ENCODE peak calls at places on chromosome 1, in six cellular contexts. One of them, this sample, is unnamed.

GRCh38 chr1:182370532-182370931 is 21.1 kb downstream of the GLUL start:
- DNase-seq in right lobe of liver: no peak
- DNase-seq in endodermal cell: no peak
- DNase-seq in Panc1: no peak
- DNase-seq in IMR-90: no peak
- DNase-seq in ovary: no peak
- DNase-seq in this sample: no peak

GRCh38 chr1:200211157-200211556 is 183.6 kb downstream of the NR5A2 start:
- DNase-seq in right lobe of liver: no peak
- DNase-seq in endodermal cell: no peak
- DNase-seq in Panc1: peak; percentile 17
- DNase-seq in IMR-90: peak; percentile 95
- DNase-seq in ovary: no peak
- DNase-seq in this sample: no peak

GRCh38 chr1:165456114-165456513 is 11.2 kb upstream of the RXRG start:
- DNase-seq in right lobe of liver: no peak
- DNase-seq in endodermal cell: no peak
- DNase-seq in Panc1: no peak
- DNase-seq in IMR-90: no peak
- DNase-seq in ovary: no peak
- DNase-seq in this sample: no peak

GRCh38 chr1:1986451-1987141 is 17.0 kb downstream of the CFAP74 start:
- DNase-seq in right lobe of liver: no peak
- DNase-seq in endodermal cell: peak; percentile 64
- DNase-seq in Panc1: no peak
- DNase-seq in IMR-90: no peak
- DNase-seq in ovary: no peak
- DNase-seq in this sample: no peak

GRCh38 chr1:154666051-154666793 is 58.2 kb upstream of the ADAR start:
- DNase-seq in right lobe of liver: no peak
- DNase-seq in endodermal cell: no peak
- DNase-seq in Panc1: no peak
- DNase-seq in IMR-90: no peak
- DNase-seq in ovary: no peak
- DNase-seq in this sample: no peak

GRCh38 chr1:99745684-99746083 is 20.8 kb downstream of the FRRS1 start:
- DNase-seq in right lobe of liver: no peak
- DNase-seq in endodermal cell: no peak
- DNase-seq in Panc1: no peak
- DNase-seq in IMR-90: no peak
- DNase-seq in ovary: no peak
- DNase-seq in this sample: no peak

GRCh38 chr1:102550729-102551384 is 554.1 kb upstream of the OLFM3 start:
- DNase-seq in right lobe of liver: peak; percentile 21
- DNase-seq in endodermal cell: peak; percentile 91
- DNase-seq in Panc1: no peak
- DNase-seq in IMR-90: peak; percentile 9
- DNase-seq in ovary: peak; percentile 7
- DNase-seq in this sample: no peak

GRCh38 chr1:4585216-4585615 is 69.2 kb upstream of the AJAP1 start:
- DNase-seq in right lobe of liver: no peak
- DNase-seq in endodermal cell: peak; percentile 91
- DNase-seq in Panc1: no peak
- DNase-seq in IMR-90: no peak
- DNase-seq in ovary: no peak
- DNase-seq in this sample: no peak

GRCh38 chr1:11648732-11649158 is 5.5 kb downstream of the FBXO2 start:
- DNase-seq in right lobe of liver: peak; percentile 76
- DNase-seq in endodermal cell: peak; percentile 89
- DNase-seq in Panc1: no peak
- DNase-seq in IMR-90: no peak
- DNase-seq in ovary: no peak
- DNase-seq in this sample: no peak

GRCh38 chr1:108646661-108647269 is 14.1 kb downstream of the HENMT1 start:
- DNase-seq in right lobe of liver: peak; percentile 82
- DNase-seq in endodermal cell: peak; percentile 53
- DNase-seq in Panc1: no peak
- DNase-seq in IMR-90: peak; percentile 77
- DNase-seq in ovary: no peak
- DNase-seq in this sample: peak; percentile 89

GRCh38 chr1:226419284-226419683 is 11.4 kb upstream of the PARP1 start:
- DNase-seq in right lobe of liver: no peak
- DNase-seq in endodermal cell: peak; percentile 10
- DNase-seq in Panc1: no peak
- DNase-seq in IMR-90: no peak
- DNase-seq in ovary: no peak
- DNase-seq in this sample: no peak

GRCh38 chr1:8661185-8662110 is 156.0 kb downstream of the RERE start:
- DNase-seq in right lobe of liver: no peak
- DNase-seq in endodermal cell: peak; percentile 61
- DNase-seq in Panc1: peak; percentile 79
- DNase-seq in IMR-90: peak; percentile 91
- DNase-seq in ovary: peak; percentile 45
- DNase-seq in this sample: no peak

GRCh38 chr1:238950786-238951185 is 435.6 kb upstream of the CHRM3 start:
- DNase-seq in right lobe of liver: no peak
- DNase-seq in endodermal cell: no peak
- DNase-seq in Panc1: no peak
- DNase-seq in IMR-90: no peak
- DNase-seq in ovary: no peak
- DNase-seq in this sample: no peak

GRCh38 chr1:238951809-238952208 is 434.6 kb upstream of the CHRM3 start:
- DNase-seq in right lobe of liver: no peak
- DNase-seq in endodermal cell: peak; percentile 52
- DNase-seq in Panc1: peak; percentile 50
- DNase-seq in IMR-90: peak; percentile 33
- DNase-seq in ovary: no peak
- DNase-seq in this sample: no peak

GRCh38 chr1:238955934-238956333 is 430.4 kb upstream of the CHRM3 start:
- DNase-seq in right lobe of liver: no peak
- DNase-seq in endodermal cell: no peak
- DNase-seq in Panc1: no peak
- DNase-seq in IMR-90: no peak
- DNase-seq in ovary: no peak
- DNase-seq in this sample: no peak

GRCh38 chr1:238954865-238955264 is 431.5 kb upstream of the CHRM3 start:
- DNase-seq in right lobe of liver: no peak
- DNase-seq in endodermal cell: no peak
- DNase-seq in Panc1: no peak
- DNase-seq in IMR-90: no peak
- DNase-seq in ovary: no peak
- DNase-seq in this sample: no peak

GRCh38 chr1:238953448-238953847 is 432.9 kb upstream of the CHRM3 start:
- DNase-seq in right lobe of liver: no peak
- DNase-seq in endodermal cell: no peak
- DNase-seq in Panc1: no peak
- DNase-seq in IMR-90: no peak
- DNase-seq in ovary: no peak
- DNase-seq in this sample: no peak
- TF ChIP-seq CTCF in right lobe of liver: no peak
- TF ChIP-seq CTCF in endodermal cell: peak; percentile 58
- TF ChIP-seq CTCF in Panc1: peak; percentile 11
- TF ChIP-seq CTCF in IMR-90: no peak
- TF ChIP-seq CTCF in ovary: no peak
- TF ChIP-seq CTCF in this sample: no peak

GRCh38 chr1:206729507-206729906 is 41.1 kb upstream of the IL19 start:
- DNase-seq in right lobe of liver: no peak
- DNase-seq in endodermal cell: no peak
- DNase-seq in Panc1: no peak
- DNase-seq in IMR-90: no peak
- DNase-seq in ovary: no peak
- DNase-seq in this sample: no peak
- H3K9me3 ChIP-seq in right lobe of liver: no peaks in the 10 kb centered on the region
- H3K9me3 ChIP-seq in endodermal cell: no peaks in the 10 kb centered on the region
- H3K9me3 ChIP-seq in Panc1: no peaks in the 10 kb centered on the region
- H3K9me3 ChIP-seq in IMR-90: no peaks in the 10 kb centered on the region
- H3K9me3 ChIP-seq in ovary: no peaks in the 10 kb centered on the region
- H3K9me3 ChIP-seq in this sample: no peaks in the 10 kb centered on the region

GRCh38 chr1:62926681-62927252 is 142.8 kb downstream of the ATG4C start:
- DNase-seq in right lobe of liver: no peak
- DNase-seq in endodermal cell: no peak
- DNase-seq in Panc1: no peak
- DNase-seq in IMR-90: no peak
- DNase-seq in ovary: no peak
- DNase-seq in this sample: no peak
- TF ChIP-seq CTCF in right lobe of liver: no peak
- TF ChIP-seq CTCF in endodermal cell: peak; percentile 54
- TF ChIP-seq CTCF in Panc1: peak; percentile 35
- TF ChIP-seq CTCF in IMR-90: peak; percentile 9
- TF ChIP-seq CTCF in ovary: no peak
- TF ChIP-seq CTCF in this sample: no peak

DNA sequence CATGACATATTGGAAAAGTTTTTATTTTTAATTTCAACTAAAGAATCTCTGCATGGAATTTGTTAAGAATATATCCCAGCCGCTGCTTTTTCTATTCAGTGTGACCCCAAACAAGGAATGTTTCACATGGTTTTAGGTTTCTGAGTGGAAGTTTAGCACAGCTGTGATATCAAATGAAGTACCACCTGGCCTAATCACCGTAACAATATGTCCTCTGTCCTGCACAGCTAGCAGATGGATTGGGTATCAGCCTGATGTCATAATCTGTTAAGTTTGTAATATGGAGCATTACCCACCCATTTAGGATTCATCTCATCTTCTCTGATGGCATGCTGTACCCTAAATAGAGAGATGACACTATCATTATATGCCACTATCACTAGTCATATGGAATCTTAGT is 963.7 kb upstream of the ADGRL2 start:
- DNase-seq in right lobe of liver: no peak
- DNase-seq in endodermal cell: no peak
- DNase-seq in Panc1: no peak
- DNase-seq in IMR-90: no peak
- DNase-seq in ovary: no peak
- DNase-seq in this sample: no peak
- H3K9me3 ChIP-seq in right lobe of liver: no peaks in the 10 kb centered on the region
- H3K9me3 ChIP-seq in endodermal cell: peaks cover 12% of the 10 kb centered on the region
- H3K9me3 ChIP-seq in Panc1: no peaks in the 10 kb centered on the region
- H3K9me3 ChIP-seq in IMR-90: no peaks in the 10 kb centered on the region
- H3K9me3 ChIP-seq in ovary: no peaks in the 10 kb centered on the region
- H3K9me3 ChIP-seq in this sample: no peaks in the 10 kb centered on the region

GRCh38 chr1:107152332-107152731 is 11.5 kb downstream of the NTNG1 start:
- DNase-seq in right lobe of liver: no peak
- DNase-seq in endodermal cell: no peak
- DNase-seq in Panc1: no peak
- DNase-seq in IMR-90: no peak
- DNase-seq in ovary: no peak
- DNase-seq in this sample: no peak

GRCh38 chr1:107147813-107148212 is 7.0 kb downstream of the NTNG1 start:
- DNase-seq in right lobe of liver: no peak
- DNase-seq in endodermal cell: no peak
- DNase-seq in Panc1: no peak
- DNase-seq in IMR-90: no peak
- DNase-seq in ovary: no peak
- DNase-seq in this sample: no peak

DNA sequence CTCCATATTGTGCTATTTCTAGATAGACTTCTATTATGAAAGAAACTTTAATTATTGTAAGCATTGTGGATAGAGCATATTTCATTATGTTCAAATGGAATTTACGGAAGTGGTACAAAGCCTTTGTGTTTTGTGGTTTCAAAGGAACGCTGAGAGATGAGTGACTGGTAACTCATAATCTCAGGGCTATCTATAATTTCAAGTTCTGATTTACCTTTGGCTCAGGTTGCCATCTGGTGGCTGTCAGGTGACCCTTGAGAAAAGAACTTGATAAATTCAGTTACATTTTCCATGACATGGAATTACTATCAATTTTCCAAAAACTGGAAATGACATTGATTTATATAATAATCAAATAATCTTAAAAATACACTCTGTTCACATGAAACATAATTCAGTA is 12.2 kb downstream of the NTNG1 start:
- DNase-seq in right lobe of liver: no peak
- DNase-seq in endodermal cell: peak; percentile 59
- DNase-seq in Panc1: no peak
- DNase-seq in IMR-90: no peak
- DNase-seq in ovary: no peak
- DNase-seq in this sample: no peak
- TF ChIP-seq CTCF in right lobe of liver: peak; percentile 19
- TF ChIP-seq CTCF in endodermal cell: peak; percentile 72
- TF ChIP-seq CTCF in Panc1: no peak
- TF ChIP-seq CTCF in IMR-90: no peak
- TF ChIP-seq CTCF in ovary: no peak
- TF ChIP-seq CTCF in this sample: no peak

GRCh38 chr1:88920845-88921244 is 29.5 kb upstream of the GTF2B start:
- DNase-seq in right lobe of liver: no peak
- DNase-seq in endodermal cell: no peak
- DNase-seq in Panc1: no peak
- DNase-seq in IMR-90: no peak
- DNase-seq in ovary: no peak
- DNase-seq in this sample: no peak
- H3K9me3 ChIP-seq in right lobe of liver: peaks cover 5% of the 10 kb centered on the region
- H3K9me3 ChIP-seq in endodermal cell: peaks cover 54% of the 10 kb centered on the region
- H3K9me3 ChIP-seq in Panc1: peaks cover 22% of the 10 kb centered on the region
- H3K9me3 ChIP-seq in IMR-90: peaks cover 11% of the 10 kb centered on the region
- H3K9me3 ChIP-seq in ovary: peaks cover 7% of the 10 kb centered on the region
- H3K9me3 ChIP-seq in this sample: peaks cover 9% of the 10 kb centered on the region

DNA sequence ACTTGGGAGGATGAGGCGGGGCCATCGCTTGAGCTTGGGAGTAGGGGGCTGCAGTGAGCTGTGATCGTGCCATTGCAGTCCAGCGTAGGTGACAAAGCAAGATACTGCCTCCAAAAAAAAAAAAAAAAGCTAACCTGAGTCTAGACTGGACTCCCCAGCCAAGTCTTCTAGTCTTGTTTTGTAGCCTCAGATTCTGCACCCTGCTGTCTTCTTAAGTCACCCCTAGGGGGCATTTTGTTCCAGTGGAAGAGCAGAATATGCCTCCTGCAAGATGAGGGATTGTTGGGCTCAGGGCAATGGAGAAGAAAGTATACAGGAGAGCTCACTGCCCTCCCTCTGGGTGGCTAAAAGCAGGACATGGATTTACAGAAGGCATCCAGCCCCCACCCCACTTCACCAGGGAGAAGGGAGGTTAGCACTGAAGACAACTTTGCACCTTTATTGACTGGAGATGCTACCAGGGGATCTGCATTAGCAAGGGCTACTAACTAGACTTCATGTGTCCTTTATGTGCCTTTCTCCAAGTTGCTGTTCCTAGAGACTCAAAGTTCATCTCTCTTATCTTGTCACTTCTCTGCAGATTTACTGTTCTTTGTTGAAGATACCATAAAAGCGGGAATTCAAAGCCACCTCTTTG is 15.3 kb upstream of the RNF187 start:
- DNase-seq in right lobe of liver: no peak
- DNase-seq in endodermal cell: no peak
- DNase-seq in Panc1: no peak
- DNase-seq in IMR-90: peak; percentile 44
- DNase-seq in ovary: no peak
- DNase-seq in this sample: no peak
- TF ChIP-seq CTCF in right lobe of liver: peak; percentile 49
- TF ChIP-seq CTCF in endodermal cell: peak; percentile 77
- TF ChIP-seq CTCF in Panc1: peak; percentile 80
- TF ChIP-seq CTCF in IMR-90: peak; percentile 40
- TF ChIP-seq CTCF in ovary: no peak
- TF ChIP-seq CTCF in this sample: peak; percentile 4

DNA sequence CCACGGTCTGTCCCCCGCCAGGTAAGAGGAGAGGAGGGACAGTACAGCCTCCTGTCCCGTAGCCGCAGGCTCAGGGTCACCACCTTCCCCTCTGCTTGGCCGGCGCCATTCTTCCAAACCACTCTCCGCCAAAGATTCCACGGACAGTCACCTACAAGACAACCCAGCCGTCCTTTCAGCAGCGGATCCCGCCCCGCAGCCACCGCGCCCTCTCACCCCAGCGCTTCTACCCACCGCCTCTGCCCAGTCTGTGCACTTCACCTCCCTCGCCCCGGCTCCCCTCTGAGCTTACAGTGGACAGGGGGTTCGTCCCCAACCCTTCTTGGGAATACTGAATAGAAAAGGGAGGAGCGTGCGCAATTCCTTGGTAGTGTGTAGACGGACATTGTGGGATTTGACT is 319.6 kb downstream of the FAM72C start:
- DNase-seq in right lobe of liver: no peak
- DNase-seq in endodermal cell: no peak
- DNase-seq in Panc1: no peak
- DNase-seq in IMR-90: no peak
- DNase-seq in ovary: no peak
- DNase-seq in this sample: no peak
- H3K9me3 ChIP-seq in right lobe of liver: no peaks in the 10 kb centered on the region
- H3K9me3 ChIP-seq in endodermal cell: peaks cover 29% of the 10 kb centered on the region
- H3K9me3 ChIP-seq in Panc1: no peaks in the 10 kb centered on the region
- H3K9me3 ChIP-seq in IMR-90: no peaks in the 10 kb centered on the region
- H3K9me3 ChIP-seq in ovary: peaks cover 3% of the 10 kb centered on the region
- H3K9me3 ChIP-seq in this sample: no peaks in the 10 kb centered on the region